ENCODE peak calls at places on chromosome X, in five cellular contexts. P is naive B cell; I is fibroblast of villous mesenchyme; Y is stimulated activated CD4-positive, alpha-beta T cell treated with anti-CD3 and anti-CD28 coated beads, Interleukin-15, amount 100 ng/mL, for 1 hour; A is fibroblast of pulmonary artery. E is an unnamed sample.
A peak's percentile ranks its signal among the peaks of the same experiment; 100 is the strongest.

GRCh38 chrX:77875372-77875771 is 19.9 kb downstream of the MAGT1 start:
- DNase-seq in P (no peak), I (no peak), Y (no peak), A (no peak), E (no peak)

GRCh38 chrX:17737707-17738001 is 361 bp downstream of the SCML1 start:
- DNase-seq in P (no peak), I (no peak), Y (no peak), A (no peak), E (no peak)

GRCh38 chrX:11968470-11968869 is 169.8 kb upstream of the FRMPD4 start:
- DNase-seq in P (no peak), I (no peak), Y (no peak), A (peak; percentile 60), E (no peak)

GRCh38 chrX:143648705-143649104 is 12.8 kb upstream of the SLITRK4 start:
- DNase-seq in P (no peak), I (no peak), Y (no peak), A (no peak), E (no peak)

GRCh38 chrX:43592597-43592996 is 63.5 kb upstream of the MAOA start:
- DNase-seq in P (no peak), I (no peak), Y (no peak), A (peak; percentile 19), E (no peak)

GRCh38 chrX:39335447-39336235 is 534.4 kb downstream of the MID1IP1 start:
- DNase-seq in P (no peak), I (no peak), Y (no peak), A (no peak), E (no peak)

GRCh38 chrX:115560978-115561604 is at the start of gene PLS3:
- DNase-seq in P (no peak), I (peak; percentile 88), Y (no peak), A (peak; percentile 88), E (peak; percentile 81)

GRCh38 chrX:96102997-96103396 is 581.6 kb upstream of the DIAPH2 start:
- DNase-seq in P (no peak), I (no peak), Y (no peak), A (no peak), E (no peak)

GRCh38 chrX:113059714-113060113 is 219.1 kb upstream of the AMOT start:
- DNase-seq in P (no peak), I (no peak), Y (no peak), A (no peak), E (peak; percentile 5)

GRCh38 chrX:31298881-31299280 is 227.0 kb upstream of the FTHL17 start:
- DNase-seq in P (no peak), I (no peak), Y (no peak), A (no peak), E (no peak)

GRCh38 chrX:121571333-121571732 is 523.9 kb downstream of the GLUD2 start:
- DNase-seq in P (no peak), I (no peak), Y (no peak), A (no peak), E (peak; percentile 2)

GRCh38 chrX:122055979-122056715 is 1008.7 kb downstream of the GLUD2 start:
- DNase-seq in P (no peak), I (no peak), Y (no peak), A (no peak), E (peak; percentile 4)

GRCh38 chrX:68584221-68584620 is 63.2 kb upstream of the STARD8 start:
- DNase-seq in P (no peak), I (no peak), Y (no peak), A (no peak), E (peak; percentile 19)

GRCh38 chrX:1526565-1526964 is 10.4 kb downstream of the P2RY8 start:
- DNase-seq in P (no peak), I (no peak), Y (no peak), A (no peak), E (no peak)